ENCODE peak calls at places on chromosome 4, in five cellular contexts. One of them, this sample, is unnamed. For H3K4me1, the result is how much of the 10 kb centered on the place peaks cover.

GRCh38 chr4:83172371-83172770 is 57.8 kb upstream of the PLAC8 start:
- DNase-seq in tibial artery: no peak
- DNase-seq in SK-N-SH: no peak
- DNase-seq in upper lobe of right lung: no peak
- DNase-seq in neuronal stem cell: no peak
- DNase-seq in this sample: no peak

GRCh38 chr4:176781739-176782100 is 11.0 kb downstream of the VEGFC start:
- DNase-seq in SK-N-SH: no peak
- DNase-seq in neuronal stem cell: no peak
- DNase-seq in tibial artery: no peak
- DNase-seq in upper lobe of right lung: no peak
- DNase-seq in this sample: no peak

GRCh38 chr4:37892641-37893040 is 1.8 kb downstream of the TBC1D1 start:
- DNase-seq in SK-N-SH: no peak
- DNase-seq in tibial artery: peak
- DNase-seq in neuronal stem cell: no peak
- DNase-seq in upper lobe of right lung: no peak
- DNase-seq in this sample: no peak

GRCh38 chr4:165410214-165410613 is 31.4 kb downstream of the CPE start:
- DNase-seq in neuronal stem cell: no peak
- DNase-seq in tibial artery: no peak
- DNase-seq in upper lobe of right lung: no peak
- DNase-seq in SK-N-SH: no peak
- DNase-seq in this sample: no peak

GRCh38 chr4:87088188-87088587 is 132.2 kb downstream of the KLHL8 start:
- DNase-seq in tibial artery: no peak
- DNase-seq in upper lobe of right lung: no peak
- DNase-seq in neuronal stem cell: no peak
- DNase-seq in SK-N-SH: no peak
- DNase-seq in this sample: no peak

GRCh38 chr4:114076865-114077264 is 97.4 kb upstream of the ARSJ start:
- DNase-seq in upper lobe of right lung: no peak
- DNase-seq in neuronal stem cell: no peak
- DNase-seq in tibial artery: no peak
- DNase-seq in SK-N-SH: no peak
- DNase-seq in this sample: no peak

GRCh38 chr4:106032851-106033286 is 137.6 kb downstream of the NPNT start:
- DNase-seq in neuronal stem cell: no peak
- DNase-seq in tibial artery: no peak
- DNase-seq in SK-N-SH: no peak
- DNase-seq in upper lobe of right lung: no peak
- DNase-seq in this sample: no peak

GRCh38 chr4:27020203-27020602 is 159.6 kb downstream of the STIM2 start:
- DNase-seq in tibial artery: no peak
- DNase-seq in SK-N-SH: no peak
- DNase-seq in neuronal stem cell: no peak
- DNase-seq in upper lobe of right lung: no peak
- DNase-seq in this sample: no peak

GRCh38 chr4:25800253-25800652 is 62.5 kb downstream of the SEL1L3 start:
- DNase-seq in neuronal stem cell: no peak
- DNase-seq in tibial artery: no peak
- DNase-seq in upper lobe of right lung: no peak
- DNase-seq in SK-N-SH: no peak
- DNase-seq in this sample: no peak

GRCh38 chr4:152309418-152309817 is 226.5 kb downstream of the FBXW7 start:
- DNase-seq in tibial artery: no peak
- DNase-seq in SK-N-SH: peak
- DNase-seq in upper lobe of right lung: no peak
- DNase-seq in neuronal stem cell: no peak
- DNase-seq in this sample: no peak

GRCh38 chr4:84855774-84856173 is 110.7 kb downstream of the WDFY3 start:
- DNase-seq in SK-N-SH: no peak
- DNase-seq in tibial artery: peak
- DNase-seq in neuronal stem cell: no peak
- DNase-seq in upper lobe of right lung: no peak
- DNase-seq in this sample: no peak

GRCh38 chr4:95729596-95729995 is 110.3 kb upstream of the PDHA2 start:
- DNase-seq in SK-N-SH: no peak
- DNase-seq in neuronal stem cell: no peak
- DNase-seq in upper lobe of right lung: no peak
- DNase-seq in tibial artery: no peak
- DNase-seq in this sample: no peak

GRCh38 chr4:24857996-24858395 is 54.8 kb downstream of the CCDC149 start:
- DNase-seq in neuronal stem cell: no peak
- DNase-seq in SK-N-SH: no peak
- DNase-seq in upper lobe of right lung: no peak
- DNase-seq in tibial artery: no peak
- DNase-seq in this sample: no peak

GRCh38 chr4:186845137-186845842 is 121.6 kb upstream of the FAT1 start:
- DNase-seq in upper lobe of right lung: no peak
- DNase-seq in neuronal stem cell: no peak
- DNase-seq in SK-N-SH: no peak
- DNase-seq in tibial artery: peak
- DNase-seq in this sample: no peak

GRCh38 chr4:153790962-153791551 is 2.2 kb upstream of the SFRP2 start:
- DNase-seq in SK-N-SH: peak
- DNase-seq in tibial artery: peak
- DNase-seq in upper lobe of right lung: peak
- DNase-seq in neuronal stem cell: peak
- DNase-seq in this sample: peak

GRCh38 chr4:153789741-153790651 is 1.1 kb upstream of the SFRP2 start:
- DNase-seq in tibial artery: peak
- DNase-seq in SK-N-SH: peak
- DNase-seq in upper lobe of right lung: no peak
- DNase-seq in neuronal stem cell: peak
- DNase-seq in this sample: no peak

GRCh38 chr4:153794001-153794400 is 5.1 kb upstream of the SFRP2 start:
- DNase-seq in upper lobe of right lung: no peak
- DNase-seq in SK-N-SH: no peak
- DNase-seq in neuronal stem cell: no peak
- DNase-seq in tibial artery: no peak
- DNase-seq in this sample: no peak

GRCh38 chr4:153792007-153792892 is 3.4 kb upstream of the SFRP2 start:
- DNase-seq in SK-N-SH: peak
- DNase-seq in neuronal stem cell: peak
- DNase-seq in tibial artery: peak
- DNase-seq in upper lobe of right lung: peak
- DNase-seq in this sample: peak

GRCh38 chr4:153792893-153793227 is 4.0 kb upstream of the SFRP2 start:
- DNase-seq in upper lobe of right lung: no peak
- DNase-seq in tibial artery: no peak
- DNase-seq in neuronal stem cell: no peak
- DNase-seq in SK-N-SH: no peak
- DNase-seq in this sample: no peak
- H3K4me3 ChIP-seq in upper lobe of right lung: no peak
- H3K4me3 ChIP-seq in tibial artery: peak
- H3K4me3 ChIP-seq in neuronal stem cell: peak
- H3K4me3 ChIP-seq in SK-N-SH: peak
- H3K4me3 ChIP-seq in this sample: peak

GRCh38 chr4:3702084-3702521 is 64.1 kb upstream of the ADRA2C start:
- DNase-seq in tibial artery: no peak
- DNase-seq in upper lobe of right lung: no peak
- DNase-seq in neuronal stem cell: no peak
- DNase-seq in SK-N-SH: no peak
- DNase-seq in this sample: no peak
- H3K27ac ChIP-seq in tibial artery: peak
- H3K27ac ChIP-seq in upper lobe of right lung: no peak
- H3K27ac ChIP-seq in neuronal stem cell: no peak
- H3K27ac ChIP-seq in SK-N-SH: no peak
- H3K27ac ChIP-seq in this sample: no peak

DNA sequence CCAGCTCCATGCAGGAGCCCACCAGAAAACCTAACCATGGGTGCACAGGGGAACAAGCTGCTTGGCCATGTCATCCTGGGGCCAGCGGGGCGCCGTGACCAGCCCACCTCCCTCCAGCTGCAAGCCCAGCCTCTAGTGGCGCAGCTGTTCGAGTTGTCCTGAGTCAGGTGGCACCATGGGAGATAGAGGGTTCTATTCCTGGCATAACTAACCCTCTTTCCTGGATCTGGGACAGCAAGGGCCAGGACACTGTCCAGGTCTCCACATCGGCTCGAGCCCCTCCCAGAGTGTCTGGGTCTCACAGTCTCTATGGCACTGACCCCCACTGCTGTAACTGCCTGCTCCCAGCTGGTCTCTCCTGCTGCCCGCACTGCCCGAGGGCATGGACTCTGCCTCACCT is 16.7 kb downstream of the ABLIM2 start:
- DNase-seq in SK-N-SH: no peak
- DNase-seq in upper lobe of right lung: no peak
- DNase-seq in tibial artery: no peak
- DNase-seq in neuronal stem cell: no peak
- DNase-seq in this sample: no peak
- H3K4me1 ChIP-seq in SK-N-SH: under half
- H3K4me1 ChIP-seq in upper lobe of right lung: under half
- H3K4me1 ChIP-seq in tibial artery: under half
- H3K4me1 ChIP-seq in neuronal stem cell: under half
- H3K4me1 ChIP-seq in this sample: half or more

GRCh38 chr4:41156574-41156973 is 57.8 kb downstream of the APBB2 start:
- DNase-seq in upper lobe of right lung: no peak
- DNase-seq in neuronal stem cell: no peak
- DNase-seq in SK-N-SH: no peak
- DNase-seq in tibial artery: no peak
- DNase-seq in this sample: no peak

GRCh38 chr4:41154814-41155177 is 59.5 kb downstream of the APBB2 start:
- DNase-seq in neuronal stem cell: no peak
- DNase-seq in SK-N-SH: no peak
- DNase-seq in tibial artery: no peak
- DNase-seq in upper lobe of right lung: no peak
- DNase-seq in this sample: no peak

GRCh38 chr4:41154001-41154813 is 60.1 kb downstream of the APBB2 start:
- DNase-seq in SK-N-SH: no peak
- DNase-seq in tibial artery: no peak
- DNase-seq in neuronal stem cell: no peak
- DNase-seq in upper lobe of right lung: no peak
- DNase-seq in this sample: no peak

GRCh38 chr4:41157009-41157408 is 57.3 kb downstream of the APBB2 start:
- DNase-seq in neuronal stem cell: no peak
- DNase-seq in SK-N-SH: no peak
- DNase-seq in upper lobe of right lung: no peak
- DNase-seq in tibial artery: no peak
- DNase-seq in this sample: no peak

DNA sequence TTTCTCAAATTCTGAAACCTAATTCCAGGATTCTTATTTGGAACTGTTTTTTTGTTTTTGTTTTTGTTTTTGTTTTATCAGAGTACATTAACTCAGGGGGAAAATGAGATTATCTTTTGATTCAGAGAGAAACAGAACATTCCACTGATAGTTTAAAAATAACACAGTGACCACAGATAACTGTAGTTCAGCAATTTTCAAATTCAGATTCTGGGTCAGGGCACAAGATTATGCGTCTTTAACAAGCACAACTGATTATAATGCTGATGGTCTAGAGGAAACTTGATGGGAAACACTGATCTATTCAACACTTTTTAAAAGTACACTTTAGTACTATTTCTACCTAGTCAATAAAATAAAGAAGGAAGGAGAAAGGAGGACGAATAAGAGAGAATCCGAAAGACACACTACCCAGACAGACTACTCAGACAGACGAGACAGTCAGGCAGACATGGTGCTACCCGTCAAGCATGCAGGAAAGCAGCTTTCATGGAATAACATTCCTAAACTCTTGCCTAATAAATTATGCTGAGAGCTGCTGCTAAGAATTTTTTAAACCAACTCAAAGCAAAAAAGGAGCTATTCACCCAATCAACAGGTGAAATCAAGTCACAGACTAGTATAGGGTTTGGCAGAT is 59.0 kb downstream of the APBB2 start:
- DNase-seq in SK-N-SH: no peak
- DNase-seq in upper lobe of right lung: no peak
- DNase-seq in neuronal stem cell: no peak
- DNase-seq in tibial artery: no peak
- DNase-seq in this sample: no peak
- H3K4me3 ChIP-seq in SK-N-SH: peak
- H3K4me3 ChIP-seq in upper lobe of right lung: peak
- H3K4me3 ChIP-seq in neuronal stem cell: no peak
- H3K4me3 ChIP-seq in tibial artery: peak
- H3K4me3 ChIP-seq in this sample: peak

GRCh38 chr4:48162162-48162561 is 28.1 kb upstream of the TXK start:
- DNase-seq in upper lobe of right lung: no peak
- DNase-seq in neuronal stem cell: no peak
- DNase-seq in tibial artery: no peak
- DNase-seq in SK-N-SH: no peak
- DNase-seq in this sample: no peak
- H3K27ac ChIP-seq in upper lobe of right lung: no peak
- H3K27ac ChIP-seq in neuronal stem cell: no peak
- H3K27ac ChIP-seq in tibial artery: peak
- H3K27ac ChIP-seq in SK-N-SH: no peak
- H3K27ac ChIP-seq in this sample: no peak

DNA sequence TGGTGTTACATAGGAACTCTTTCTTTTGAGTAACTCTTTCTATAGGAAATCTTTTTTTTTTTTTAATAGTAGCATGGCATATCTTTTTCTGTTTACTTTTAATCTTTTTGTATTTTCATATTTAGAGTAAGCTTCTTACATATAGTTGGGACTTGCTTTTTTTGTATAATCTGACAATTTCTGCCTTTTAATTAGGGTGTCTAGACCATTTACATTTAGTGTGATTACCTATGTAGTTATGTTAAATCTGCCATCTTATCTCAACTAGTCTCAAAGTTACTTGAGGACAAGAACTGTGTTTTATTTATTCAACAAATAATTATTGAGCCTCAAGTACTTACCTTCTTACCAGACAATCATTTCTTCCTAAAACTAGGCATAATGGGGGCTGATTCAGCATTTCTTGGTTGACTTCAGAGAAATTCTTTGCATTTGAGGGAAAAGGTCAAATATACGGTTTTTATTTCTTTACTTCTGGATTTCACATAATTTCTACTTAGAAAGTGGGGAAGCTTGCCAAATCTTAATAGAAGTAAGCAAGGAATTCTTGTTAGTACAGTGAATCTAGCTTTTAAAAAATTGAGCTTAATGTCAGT is 28.6 kb downstream of the MND1 start:
- DNase-seq in upper lobe of right lung: no peak
- DNase-seq in SK-N-SH: no peak
- DNase-seq in tibial artery: no peak
- DNase-seq in neuronal stem cell: no peak
- DNase-seq in this sample: no peak
- H3K4me1 ChIP-seq in upper lobe of right lung: under half
- H3K4me1 ChIP-seq in SK-N-SH: under half
- H3K4me1 ChIP-seq in tibial artery: under half
- H3K4me1 ChIP-seq in neuronal stem cell: under half
- H3K4me1 ChIP-seq in this sample: under half

GRCh38 chr4:77618383-77619241 is 13.0 kb downstream of the CXCL13 start:
- DNase-seq in upper lobe of right lung: no peak
- DNase-seq in tibial artery: peak
- DNase-seq in neuronal stem cell: peak
- DNase-seq in SK-N-SH: peak
- DNase-seq in this sample: no peak

GRCh38 chr4:77615153-77615552 is 9.5 kb downstream of the CXCL13 start:
- DNase-seq in neuronal stem cell: no peak
- DNase-seq in upper lobe of right lung: no peak
- DNase-seq in SK-N-SH: no peak
- DNase-seq in tibial artery: no peak
- DNase-seq in this sample: no peak

GRCh38 chr4:77621254-77621653 is 15.6 kb downstream of the CXCL13 start:
- DNase-seq in tibial artery: no peak
- DNase-seq in neuronal stem cell: no peak
- DNase-seq in SK-N-SH: no peak
- DNase-seq in upper lobe of right lung: no peak
- DNase-seq in this sample: no peak

GRCh38 chr4:77617203-77617602 is 11.6 kb downstream of the CXCL13 start:
- DNase-seq in neuronal stem cell: no peak
- DNase-seq in upper lobe of right lung: no peak
- DNase-seq in SK-N-SH: no peak
- DNase-seq in tibial artery: no peak
- DNase-seq in this sample: no peak

GRCh38 chr4:77619408-77619807 is 13.8 kb downstream of the CXCL13 start:
- DNase-seq in SK-N-SH: no peak
- DNase-seq in neuronal stem cell: no peak
- DNase-seq in upper lobe of right lung: no peak
- DNase-seq in tibial artery: no peak
- DNase-seq in this sample: no peak
- H3K4me3 ChIP-seq in SK-N-SH: no peak
- H3K4me3 ChIP-seq in neuronal stem cell: no peak
- H3K4me3 ChIP-seq in upper lobe of right lung: no peak
- H3K4me3 ChIP-seq in tibial artery: no peak
- H3K4me3 ChIP-seq in this sample: no peak

This sample was measured in psoas muscle.